ENCODE peak calls at places on chromosomes 16 and 17, in four cellular contexts. K is HepG2, A is WTC11, M is K562. G is an unnamed sample.

GRCh38 chr16:29809850-29810698 is 1.9 kb upstream of the PRRT2 start:
- DNase-seq in A (no peak), K (no peak), M (no peak), G (no peak)

GRCh38 chr17:73787036-73787720 is 142.9 kb upstream of the SDK2 start:
- DNase-seq in M (no peak), A (peak), K (no peak), G (no peak)

GRCh38 chr16:79372504-79373184 is 227.9 kb downstream of the MAF start:
- DNase-seq in K (no peak), A (no peak), M (no peak), G (no peak)

GRCh38 chr17:77704048-77704815 is 254.3 kb upstream of the TNRC6C start:
- DNase-seq in K (no peak), M (no peak), A (no peak), G (no peak)

GRCh38 chr16:50523710-50524109 is 24.5 kb upstream of the NKD1 start:
- DNase-seq in M (no peak), K (no peak), A (no peak), G (no peak)

GRCh38 chr17:6577686-6578263 is 21.4 kb upstream of the PITPNM3 start:
- DNase-seq in M (peak), K (no peak), A (no peak), G (no peak)

GRCh38 chr17:77737442-77738265 is 220.8 kb upstream of the TNRC6C start:
- DNase-seq in M (no peak), A (peak), K (no peak), G (no peak)

GRCh38 chr16:82061861-82062525 is 26.9 kb downstream of the HSD17B2 start:
- DNase-seq in K (no peak), A (no peak), M (peak), G (peak)

GRCh38 chr16:70691223-70692129 is 5.6 kb upstream of the MTSS2 start:
- DNase-seq in A (no peak), M (no peak), K (peak), G (no peak)

GRCh38 chr17:38508570-38508950 is 80.3 kb downstream of the ARHGAP23 start:
- DNase-seq in M (no peak), K (no peak), A (no peak), G (no peak)

GRCh38 chr16:51556694-51557327 is 405.7 kb upstream of the SALL1 start:
- DNase-seq in M (no peak), K (no peak), A (no peak), G (peak)

GRCh38 chr17:41547378-41547841 is 19.3 kb upstream of the KRT19 start:
- DNase-seq in K (no peak), M (no peak), A (no peak), G (no peak)

GRCh38 chr17:53797497-53797896 is 25.2 kb upstream of the KIF2B start:
- DNase-seq in M (no peak), K (no peak), A (no peak), G (no peak)

GRCh38 chr17:21201302-21201602 is 12.7 kb downstream of the TMEM11 start:
- DNase-seq in K (no peak), M (no peak), A (no peak), G (no peak)

GRCh38 chr17:21198411-21198810 is 15.6 kb downstream of the TMEM11 start:
- DNase-seq in K (no peak), A (no peak), M (no peak), G (no peak)

GRCh38 chr17:21199311-21199710 is 14.7 kb downstream of the TMEM11 start:
- DNase-seq in A (peak), K (no peak), M (no peak), G (no peak)

GRCh38 chr17:21200590-21201301 is 13.2 kb downstream of the TMEM11 start:
- DNase-seq in M (no peak), K (no peak), A (no peak), G (no peak)

DNA sequence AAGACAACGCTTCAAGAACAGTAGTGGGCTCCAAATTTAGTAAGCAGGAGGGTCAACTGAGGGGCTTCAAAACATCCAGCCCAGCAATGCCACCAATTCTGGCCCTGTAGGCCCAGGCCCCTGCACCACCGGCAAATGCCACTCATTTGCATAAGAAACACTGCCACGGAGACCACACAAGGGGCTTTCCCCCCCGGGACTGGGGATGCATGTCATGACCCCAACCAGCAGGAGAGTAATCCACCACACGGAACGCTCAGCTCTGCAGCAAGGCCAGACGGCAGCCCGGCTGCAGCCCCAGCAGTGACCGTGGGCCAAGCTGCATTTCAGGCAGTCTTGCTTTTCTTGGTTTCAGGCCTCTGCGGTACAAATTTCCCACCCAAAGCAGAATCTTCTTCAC is 14.1 kb downstream of the TMEM11 start:
- DNase-seq in M (no peak), A (peak), K (no peak), G (no peak)
- TF ChIP-seq ELF4 in M (no peak), A (no peak), K (no peak), G (no peak)

DNA sequence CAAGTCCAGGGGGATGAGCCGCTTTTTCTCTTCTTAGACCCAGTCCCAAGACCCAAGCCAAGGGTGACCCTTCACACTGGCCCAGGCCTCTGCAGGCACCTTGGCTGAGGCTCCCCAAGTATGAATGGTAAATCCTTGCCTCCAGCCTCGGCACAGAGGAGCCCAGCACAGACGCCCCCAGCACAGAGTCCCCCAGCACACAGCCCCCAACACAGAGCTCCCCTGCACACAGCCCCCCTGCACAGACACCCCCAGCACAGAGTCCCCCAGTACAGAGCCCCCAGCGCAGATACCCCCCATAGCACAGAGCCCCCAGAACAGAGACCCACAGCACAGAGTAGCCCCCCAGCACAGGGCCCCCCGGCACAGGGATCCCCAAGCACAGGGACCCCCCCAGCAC is 1.0 kb upstream of the MCRIP2 start:
- DNase-seq in M (no peak), K (no peak), A (no peak), G (no peak)
- TF ChIP-seq ELF4 in M (no peak), K (no peak), A (no peak), G (no peak)

GRCh38 chr16:68382296-68382718 is 66.0 kb downstream of the SMPD3 start:
- DNase-seq in M (peak), A (peak), K (no peak), G (peak)

GRCh38 chr16:68379472-68380347 is 68.6 kb downstream of the SMPD3 start:
- DNase-seq in K (no peak), M (peak), A (no peak), G (no peak)

GRCh38 chr16:68380348-68380670 is 68.0 kb downstream of the SMPD3 start:
- DNase-seq in K (no peak), M (no peak), A (no peak), G (no peak)

GRCh38 chr16:68380676-68381362 is 67.5 kb downstream of the SMPD3 start:
- DNase-seq in M (no peak), A (no peak), K (no peak), G (no peak)

GRCh38 chr16:68381363-68381724 is 67.0 kb downstream of the SMPD3 start:
- DNase-seq in K (no peak), A (no peak), M (peak), G (no peak)
- TF ChIP-seq ELF4 in K (no peak), A (no peak), M (no peak), G (no peak)

GRCh38 chr17:34843682-34844081 is 117.6 kb downstream of the CCT6B start:
- DNase-seq in M (no peak), K (no peak), A (no peak), G (no peak)
- TF ChIP-seq ELF4 in M (no peak), K (no peak), A (no peak), G (no peak)

DNA sequence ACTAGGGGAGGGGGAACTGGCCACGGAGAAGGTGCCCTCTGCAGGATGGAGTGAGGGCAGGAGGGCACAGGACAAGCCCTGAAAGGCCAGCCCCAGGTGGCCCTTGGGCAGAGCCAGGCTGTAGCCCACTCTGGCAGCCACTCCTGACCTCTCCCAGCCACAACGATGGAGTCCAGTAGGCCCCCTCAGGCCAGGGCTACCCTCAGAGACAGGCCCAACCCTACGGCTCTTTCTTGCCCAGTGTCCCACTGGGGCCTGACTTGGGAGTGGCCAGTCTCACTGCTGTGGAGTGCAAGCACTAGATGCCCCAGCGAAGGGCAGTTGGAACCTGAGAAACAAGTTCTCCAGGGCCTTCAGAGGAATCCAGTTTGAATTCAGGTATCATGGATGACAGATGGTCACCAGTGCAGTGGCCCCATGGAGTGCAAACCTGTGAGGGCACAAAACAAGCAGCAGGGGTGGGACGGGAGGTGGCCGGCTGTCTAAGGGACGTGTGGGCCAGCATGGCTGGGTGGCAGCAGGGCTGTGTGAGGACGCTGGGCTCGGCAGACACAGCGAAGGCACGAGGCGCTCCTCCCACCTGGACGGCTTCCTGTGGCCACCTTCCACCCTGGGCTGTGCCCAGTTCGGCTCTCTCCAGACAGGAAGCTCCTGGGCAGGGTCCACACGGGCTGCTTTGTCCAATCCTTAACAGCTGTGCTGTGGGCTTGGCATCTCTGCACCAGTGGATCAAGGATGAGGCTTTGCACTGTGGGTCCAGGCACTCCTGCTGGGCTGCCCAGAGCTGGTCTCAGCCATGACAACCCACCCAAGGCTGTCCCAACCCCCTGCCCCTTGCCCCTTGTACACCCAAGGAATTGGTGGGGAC is 72.1 kb downstream of the AMFR start:
- DNase-seq in K (no peak), M (no peak), A (peak), G (no peak)
- TF ChIP-seq ELF4 in K (no peak), M (no peak), A (no peak), G (no peak)

GRCh38 chr17:50505731-50506130 is 2.5 kb upstream of the MYCBPAP start:
- DNase-seq in M (no peak), A (no peak), K (no peak), G (no peak)

GRCh38 chr17:50501906-50502642 is 6.2 kb upstream of the MYCBPAP start:
- DNase-seq in M (no peak), A (no peak), K (no peak), G (no peak)

GRCh38 chr17:50501054-50501453 is 7.2 kb upstream of the MYCBPAP start:
- DNase-seq in M (peak), K (peak), A (no peak), G (no peak)

GRCh38 chr17:50499722-50500121 is 8.5 kb upstream of the MYCBPAP start:
- DNase-seq in K (no peak), M (no peak), A (no peak), G (no peak)

DNA sequence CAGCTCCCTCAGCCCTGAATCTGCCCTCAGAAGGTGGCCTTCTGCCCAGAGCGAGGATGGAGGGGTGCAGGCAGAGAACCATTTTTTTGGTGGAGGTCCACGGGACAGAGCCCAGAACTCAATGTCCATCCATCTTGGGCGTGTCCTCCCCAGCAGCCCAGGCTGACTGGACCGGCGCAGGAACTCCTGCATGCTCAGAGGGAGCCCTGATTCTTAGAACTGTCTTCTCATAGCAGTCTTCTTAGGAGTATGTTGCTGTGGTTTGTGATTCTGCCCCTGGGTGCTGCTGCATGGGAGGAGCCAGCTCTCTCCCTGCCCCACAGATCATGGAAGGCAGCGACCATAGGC is 5.6 kb upstream of the MYCBPAP start:
- DNase-seq in K (no peak), A (no peak), M (no peak), G (no peak)
- TF ChIP-seq ELF4 in K (no peak), A (no peak), M (no peak), G (no peak)

DNA sequence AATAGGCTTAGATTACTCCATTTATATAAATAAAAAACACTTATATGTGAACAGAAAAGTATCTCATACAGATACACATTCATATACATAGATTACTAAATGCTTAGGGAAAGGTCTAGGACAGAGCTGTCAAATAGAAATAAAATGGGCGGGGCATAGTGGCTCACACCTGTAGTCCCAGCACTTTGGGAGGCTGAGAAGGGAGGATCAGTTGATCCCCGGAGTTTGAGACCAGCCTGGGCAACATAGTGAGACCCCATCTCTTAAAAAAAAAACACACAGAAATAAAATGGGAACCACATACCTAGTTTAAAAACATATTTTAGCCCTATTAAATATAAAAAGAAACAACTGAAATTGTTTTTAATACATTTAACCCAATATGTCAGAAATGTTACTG is 58.9 kb downstream of the CFDP1 start:
- DNase-seq in A (no peak), K (no peak), M (no peak), G (no peak)
- TF ChIP-seq ELF4 in A (no peak), K (no peak), M (no peak), G (no peak)

DNA sequence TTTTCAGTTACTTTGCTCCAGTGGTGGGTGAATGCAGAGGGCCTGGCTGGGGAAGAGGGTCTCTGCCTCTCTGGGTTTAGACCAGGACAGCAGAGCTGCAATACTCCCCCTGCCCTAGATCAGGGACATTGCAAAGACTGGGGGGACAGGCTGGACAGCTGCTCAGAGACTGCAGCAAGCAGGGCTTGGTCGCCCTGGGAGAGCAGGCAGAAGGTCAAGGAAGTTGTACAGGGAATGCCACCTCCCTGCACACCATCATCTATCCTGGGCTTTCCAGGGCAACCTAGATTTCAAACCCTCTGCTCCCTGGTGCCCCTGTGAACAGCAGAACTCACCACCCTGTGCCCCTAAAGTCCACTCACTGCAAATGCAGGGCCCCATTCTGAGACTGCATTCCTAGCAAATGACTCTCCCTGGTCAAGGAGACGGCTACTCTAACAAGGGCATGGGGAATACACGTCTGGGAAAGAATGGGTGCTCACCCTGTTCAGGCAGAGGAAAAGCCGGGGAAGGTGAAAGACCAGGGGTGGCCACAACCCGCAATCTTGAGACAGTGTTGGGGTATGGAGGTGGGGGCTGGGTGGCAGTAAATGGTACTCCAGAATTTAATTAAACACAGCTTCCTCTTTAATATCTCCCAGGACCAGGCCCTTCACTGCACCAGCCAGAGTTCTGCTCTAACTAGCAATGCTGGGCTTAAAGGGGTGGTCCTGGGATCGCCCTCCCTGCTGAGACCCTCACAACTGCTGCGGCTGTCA is 1.0 kb downstream of the KIFC3 start:
- DNase-seq in M (no peak), A (no peak), K (no peak), G (no peak)
- TF ChIP-seq ELF4 in M (no peak), A (no peak), K (no peak), G (no peak)